ENCODE peak calls at places on chromosomes 11 and 22, in nine cellular contexts. I is HEK293T; H is C1 segment of cervical spinal cord; B is fibroblast of lung; F is CD4-positive, alpha-beta T cell; T is AG08396; D is activated CD4-positive, alpha-beta T cell treated with anti-CD3 and anti-CD28 coated beads for 36 hours; U is esophagus muscularis mucosa; M is CD4-positive, alpha-beta memory T cell. P is an unnamed sample.

GRCh38 chr11:33980896-33981295 is 70.6 kb upstream of the CAPRIN1 start:
- DNase-seq in M (no peak), B (no peak), U (no peak), H (no peak), D (no peak), F (no peak), T (no peak), I (no peak), P (no peak)

GRCh38 chr11:54930930-54931329 is 224.3 kb downstream of the OR4A5 start:
- DNase-seq in I (no peak), D (no peak), H (no peak), F (no peak), B (no peak), T (no peak), M (no peak), U (no peak), P (no peak)

GRCh38 chr22:22432937-22433336 is 75.6 kb downstream of the ZNF280B start:
- DNase-seq in I (no peak), B (no peak), H (no peak), M (no peak), F (no peak), D (no peak), T (no peak), U (no peak), P (no peak)

GRCh38 chr22:20823264-20823663 is 35.3 kb downstream of the PI4KA start:
- DNase-seq in T (no peak), B (no peak), F (no peak), H (no peak), M (no peak), U (no peak), D (no peak), I (no peak), P (no peak)

GRCh38 chr11:2314136-2314524 is 12.3 kb downstream of the TSPAN32 start:
- DNase-seq in U (no peak), T (no peak), F (no peak), B (no peak), D (no peak), H (no peak), M (no peak), I (no peak), P (no peak)

GRCh38 chr11:45930951-45931563 is 8.6 kb downstream of the LARGE2 start:
- DNase-seq in T (no peak), I (no peak), B (no peak), H (no peak), M (no peak), D (no peak), F (no peak), U (no peak), P (no peak)

GRCh38 chr22:19942886-19943664 is 1.5 kb upstream of the TXNRD2 start:
- DNase-seq in T (peak), M (no peak), U (no peak), F (no peak), I (no peak), H (no peak), D (no peak), B (peak), P (no peak)

GRCh38 chr11:112087212-112087611 is 539 bp downstream of the SDHD start:
- DNase-seq in M (no peak), I (peak), F (no peak), D (no peak), B (no peak), U (no peak), H (no peak), T (peak), P (no peak)

GRCh38 chr22:39300198-39300830 is 19.1 kb downstream of the RPL3 start:
- DNase-seq in D (no peak), T (no peak), M (no peak), B (peak), F (no peak), U (no peak), I (no peak), H (no peak), P (no peak)

GRCh38 chr22:39522567-39523300 is 2.4 kb downstream of the ATF4 start:
- DNase-seq in D (peak), F (no peak), T (peak), B (peak), U (no peak), M (no peak), H (no peak), I (no peak), P (no peak)

GRCh38 chr22:17260950-17261349 is 41.7 kb upstream of the ADA2 start:
- DNase-seq in B (no peak), F (no peak), H (no peak), M (no peak), D (no peak), T (no peak), U (no peak), I (no peak), P (no peak)

GRCh38 chr11:73259406-73260126 is 12.6 kb upstream of the P2RY6 start:
- DNase-seq in I (no peak), U (no peak), B (no peak), M (no peak), H (no peak), T (no peak), F (no peak), D (no peak), P (no peak)

GRCh38 chr11:12376259-12376971 is 956 bp upstream of the PARVA start:
- DNase-seq in I (no peak), U (peak), B (peak), T (peak), M (no peak), H (no peak), F (no peak), D (no peak), P (no peak)

GRCh38 chr11:101912823-101913284 is 2.0 kb upstream of the CEP126 start:
- DNase-seq in I (no peak), M (no peak), H (no peak), D (no peak), U (no peak), B (peak), F (no peak), T (no peak), P (no peak)

GRCh38 chr22:45949258-45949870 is 27.6 kb downstream of the WNT7B start:
- DNase-seq in H (no peak), F (no peak), M (no peak), T (no peak), I (no peak), U (no peak), D (no peak), B (no peak), P (no peak)

GRCh38 chr22:39920134-39920743 is 19.4 kb downstream of the GRAP2 start:
- DNase-seq in M (no peak), F (peak), H (no peak), T (no peak), D (peak), I (no peak), U (peak), B (no peak), P (no peak)

GRCh38 chr11:12692238-12693074 is 18.2 kb downstream of the TEAD1 start:
- DNase-seq in B (peak), I (peak), F (no peak), T (peak), H (no peak), D (no peak), U (no peak), M (no peak), P (no peak)

GRCh38 chr11:68682531-68682931 is 1.8 kb upstream of the GAL start:
- DNase-seq in H (no peak), F (no peak), U (no peak), D (peak), M (no peak), T (no peak), B (no peak), I (no peak), P (no peak)

GRCh38 chr11:65043881-65044501 is 3.0 kb downstream of the SAC3D1 start:
- DNase-seq in M (no peak), F (no peak), B (peak), D (no peak), T (peak), I (no peak), H (no peak), U (no peak), P (no peak)

GRCh38 chr22:36879775-36880174 is 19.0 kb downstream of the NCF4 start:
- DNase-seq in U (no peak), D (no peak), H (no peak), T (peak), F (no peak), B (no peak), I (no peak), M (no peak), P (no peak)

GRCh38 chr11:66851698-66852465 is 5.0 kb upstream of the LRFN4 start:
- DNase-seq in T (no peak), H (no peak), I (peak), D (peak), F (no peak), B (no peak), M (no peak), U (no peak), P (peak)

GRCh38 chr11:34492806-34493414 is 20.7 kb downstream of the ELF5 start:
- DNase-seq in T (peak), F (peak), H (no peak), I (peak), M (peak), B (peak), U (no peak), D (peak), P (peak)

GRCh38 chr11:46338988-46339666 is 8.1 kb upstream of the DGKZ start:
- DNase-seq in T (no peak), F (no peak), U (no peak), B (no peak), H (no peak), D (no peak), I (no peak), M (no peak), P (no peak)

GRCh38 chr11:129766858-129767604 is 48.6 kb upstream of the TMEM45B start:
- DNase-seq in I (peak), U (no peak), F (no peak), H (no peak), D (peak), M (peak), T (no peak), B (peak), P (peak)

GRCh38 chr22:18000441-18001039 is 23.8 kb downstream of the MICAL3 start:
- DNase-seq in H (no peak), D (peak), T (no peak), M (peak), I (peak), B (no peak), F (peak), U (no peak), P (no peak)

GRCh38 chr11:112972399-112973115 is 11.3 kb downstream of the NCAM1 start:
- DNase-seq in M (no peak), I (no peak), F (no peak), D (no peak), B (no peak), U (no peak), H (no peak), T (no peak), P (no peak)

GRCh38 chr11:74577624-74578396 is 14.6 kb upstream of the POLD3 start:
- DNase-seq in T (no peak), D (no peak), I (no peak), F (no peak), H (no peak), U (no peak), M (no peak), B (no peak), P (no peak)

GRCh38 chr22:27773236-27773550 is 28.4 kb downstream of the MN1 start:
- DNase-seq in I (no peak), T (no peak), H (no peak), D (no peak), U (no peak), F (no peak), B (no peak), M (no peak), P (no peak)

GRCh38 chr11:36475192-36475591 is 34.9 kb downstream of the TRAF6 start:
- DNase-seq in M (no peak), F (no peak), D (no peak), U (no peak), B (no peak), H (no peak), T (no peak), I (no peak), P (no peak)

GRCh38 chr11:107549954-107550285 is 15.6 kb downstream of the ALKBH8 start:
- DNase-seq in F (no peak), T (no peak), I (no peak), D (no peak), U (no peak), M (no peak), H (no peak), B (no peak), P (no peak)

GRCh38 chr11:120225372-120225909 is 14.5 kb upstream of the POU2F3 start:
- DNase-seq in U (no peak), D (no peak), T (no peak), B (peak), F (no peak), H (no peak), M (no peak), I (no peak), P (no peak)

GRCh38 chr11:59186130-59186594 is 14.2 kb downstream of the DTX4 start:
- DNase-seq in I (peak), H (no peak), D (peak), B (no peak), U (no peak), M (peak), T (peak), F (peak), P (peak)

GRCh38 chr11:75717608-75718403 is at the start of gene MOGAT2:
- DNase-seq in B (no peak), H (no peak), I (no peak), U (no peak), F (no peak), D (no peak), M (no peak), T (no peak), P (no peak)

P was measured in Jurkat, Clone E6-1.